ENCODE peak calls at places on chromosomes 7 and 10, in five cellular contexts. One of them, this sample, is unnamed.
A peak's percentile ranks its signal among the peaks of the same experiment; 100 is the strongest.

GRCh38 chr10:24642921-24643678 is 80.6 kb downstream of the ARHGAP21 start:
- DNase-seq in GM23338: peak; percentile 63
- DNase-seq in endothelial cell of umbilical vein: peak; percentile 78
- DNase-seq in K562: peak; percentile 21
- DNase-seq in PC-9: peak; percentile 80
- DNase-seq in this sample: peak; percentile 69

GRCh38 chr7:156751319-156751718 is 110.7 kb downstream of the RNF32 start:
- DNase-seq in endothelial cell of umbilical vein: peak; percentile 6
- DNase-seq in PC-9: no peak
- DNase-seq in GM23338: no peak
- DNase-seq in K562: no peak
- DNase-seq in this sample: no peak

GRCh38 chr10:43808136-43808535 is 159.5 kb upstream of the ZNF32 start:
- DNase-seq in GM23338: no peak
- DNase-seq in PC-9: no peak
- DNase-seq in K562: no peak
- DNase-seq in endothelial cell of umbilical vein: peak; percentile 17
- DNase-seq in this sample: no peak

GRCh38 chr7:118855290-118855689 is 630.8 kb downstream of the ANKRD7 start:
- DNase-seq in K562: no peak
- DNase-seq in endothelial cell of umbilical vein: no peak
- DNase-seq in GM23338: no peak
- DNase-seq in PC-9: no peak
- DNase-seq in this sample: no peak

GRCh38 chr7:31633894-31634494 is 53.0 kb upstream of the PPP1R17 start:
- DNase-seq in K562: peak; percentile 29
- DNase-seq in PC-9: peak; percentile 53
- DNase-seq in GM23338: peak; percentile 86
- DNase-seq in endothelial cell of umbilical vein: peak; percentile 44
- DNase-seq in this sample: peak; percentile 65

GRCh38 chr7:158957921-158958471 is 101.6 kb downstream of the DYNC2I1 start:
- DNase-seq in endothelial cell of umbilical vein: no peak
- DNase-seq in GM23338: peak; percentile 63
- DNase-seq in K562: peak; percentile 82
- DNase-seq in PC-9: peak; percentile 54
- DNase-seq in this sample: peak; percentile 79

GRCh38 chr10:133335238-133336122 is 1.2 kb downstream of the CALY start:
- DNase-seq in PC-9: no peak
- DNase-seq in K562: peak; percentile 64
- DNase-seq in GM23338: peak; percentile 81
- DNase-seq in endothelial cell of umbilical vein: no peak
- DNase-seq in this sample: no peak

GRCh38 chr10:95423327-95424005 is 132.7 kb upstream of the PDLIM1 start:
- DNase-seq in K562: no peak
- DNase-seq in endothelial cell of umbilical vein: no peak
- DNase-seq in GM23338: no peak
- DNase-seq in PC-9: no peak
- DNase-seq in this sample: no peak

GRCh38 chr7:134126937-134127848 is at the start of gene LRGUK:
- DNase-seq in PC-9: peak; percentile 65
- DNase-seq in GM23338: peak; percentile 93
- DNase-seq in K562: peak; percentile 98
- DNase-seq in endothelial cell of umbilical vein: peak; percentile 73
- DNase-seq in this sample: peak; percentile 79

GRCh38 chr7:1245596-1245995 is 12.9 kb downstream of the UNCX start:
- DNase-seq in K562: no peak
- DNase-seq in endothelial cell of umbilical vein: no peak
- DNase-seq in PC-9: no peak
- DNase-seq in GM23338: no peak
- DNase-seq in this sample: no peak
- H4K20me1 ChIP-seq in K562: peaks cover 12% of the 10 kb centered on the region
- H4K20me1 ChIP-seq in endothelial cell of umbilical vein: peaks cover 3% of the 10 kb centered on the region
- H4K20me1 ChIP-seq in PC-9: peaks cover 26% of the 10 kb centered on the region
- H4K20me1 ChIP-seq in GM23338: peaks cover 18% of the 10 kb centered on the region
- H4K20me1 ChIP-seq in this sample: no peaks in the 10 kb centered on the region

GRCh38 chr7:15684036-15684815 is 2.3 kb downstream of the MEOX2 start:
- DNase-seq in endothelial cell of umbilical vein: peak; percentile 48
- DNase-seq in K562: no peak
- DNase-seq in GM23338: no peak
- DNase-seq in PC-9: no peak
- DNase-seq in this sample: no peak
- H3K79me2 ChIP-seq in endothelial cell of umbilical vein: peaks cover 66% of the 10 kb centered on the region
- H3K79me2 ChIP-seq in K562: no peaks in the 10 kb centered on the region
- H3K79me2 ChIP-seq in GM23338: no peaks in the 10 kb centered on the region
- H3K79me2 ChIP-seq in PC-9: no peaks in the 10 kb centered on the region
- H3K79me2 ChIP-seq in this sample: no peaks in the 10 kb centered on the region

DNA sequence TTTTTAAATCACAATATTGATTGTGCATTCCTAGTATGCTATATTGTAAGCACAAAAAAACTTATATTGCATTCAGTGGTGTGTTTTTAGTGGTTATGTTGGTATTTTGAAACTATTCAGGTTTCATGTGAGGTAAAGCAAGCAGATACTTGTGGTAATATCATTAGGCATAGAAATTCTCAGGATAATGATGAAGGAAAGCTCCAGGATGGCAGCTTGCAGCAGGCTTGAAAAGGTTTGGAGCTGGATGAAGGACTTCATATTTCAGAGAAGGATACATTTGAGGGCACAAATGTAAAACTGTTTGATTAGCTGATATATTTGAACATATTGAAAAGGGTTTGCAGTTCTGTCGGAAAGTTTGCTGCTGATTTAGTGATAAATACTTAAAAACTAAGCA is 17.5 kb downstream of the TRIM24 start:
- DNase-seq in GM23338: no peak
- DNase-seq in endothelial cell of umbilical vein: no peak
- DNase-seq in PC-9: no peak
- DNase-seq in K562: no peak
- DNase-seq in this sample: no peak
- H4K20me1 ChIP-seq in GM23338: peaks cover 84% of the 10 kb centered on the region
- H4K20me1 ChIP-seq in endothelial cell of umbilical vein: peaks cover 9% of the 10 kb centered on the region
- H4K20me1 ChIP-seq in PC-9: no peaks in the 10 kb centered on the region
- H4K20me1 ChIP-seq in K562: no peaks in the 10 kb centered on the region
- H4K20me1 ChIP-seq in this sample: peaks cover 6% of the 10 kb centered on the region

DNA sequence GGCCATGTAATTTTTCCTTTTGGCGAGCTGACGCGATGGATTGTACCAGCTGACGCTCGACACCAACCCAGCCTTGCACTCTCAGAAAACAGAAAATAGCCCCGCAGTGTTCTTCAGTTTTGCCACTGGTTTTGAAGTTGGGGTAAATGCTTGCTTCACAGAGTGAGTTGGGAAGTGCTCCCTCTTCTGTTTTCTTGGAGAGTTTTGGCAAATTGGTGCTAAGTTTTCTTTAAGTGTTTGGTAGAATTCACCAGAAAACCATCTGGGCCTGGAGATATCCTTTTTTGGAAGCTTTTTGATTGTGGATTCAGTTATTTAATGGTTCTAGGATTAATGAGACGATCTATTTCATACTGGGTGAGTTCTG is 252.8 kb downstream of the ELFN1 start:
- DNase-seq in endothelial cell of umbilical vein: no peak
- DNase-seq in K562: no peak
- DNase-seq in GM23338: no peak
- DNase-seq in PC-9: no peak
- DNase-seq in this sample: no peak
- H3K79me2 ChIP-seq in endothelial cell of umbilical vein: no peaks in the 10 kb centered on the region
- H3K79me2 ChIP-seq in K562: no peaks in the 10 kb centered on the region
- H3K79me2 ChIP-seq in GM23338: no peaks in the 10 kb centered on the region
- H3K79me2 ChIP-seq in PC-9: no peaks in the 10 kb centered on the region
- H3K79me2 ChIP-seq in this sample: no peaks in the 10 kb centered on the region

GRCh38 chr7:43535810-43536585 is 46.9 kb upstream of the STK17A start:
- DNase-seq in GM23338: no peak
- DNase-seq in K562: no peak
- DNase-seq in PC-9: no peak
- DNase-seq in endothelial cell of umbilical vein: no peak
- DNase-seq in this sample: no peak
- H4K20me1 ChIP-seq in GM23338: no peaks in the 10 kb centered on the region
- H4K20me1 ChIP-seq in K562: no peaks in the 10 kb centered on the region
- H4K20me1 ChIP-seq in PC-9: no peaks in the 10 kb centered on the region
- H4K20me1 ChIP-seq in endothelial cell of umbilical vein: no peaks in the 10 kb centered on the region
- H4K20me1 ChIP-seq in this sample: no peaks in the 10 kb centered on the region

DNA sequence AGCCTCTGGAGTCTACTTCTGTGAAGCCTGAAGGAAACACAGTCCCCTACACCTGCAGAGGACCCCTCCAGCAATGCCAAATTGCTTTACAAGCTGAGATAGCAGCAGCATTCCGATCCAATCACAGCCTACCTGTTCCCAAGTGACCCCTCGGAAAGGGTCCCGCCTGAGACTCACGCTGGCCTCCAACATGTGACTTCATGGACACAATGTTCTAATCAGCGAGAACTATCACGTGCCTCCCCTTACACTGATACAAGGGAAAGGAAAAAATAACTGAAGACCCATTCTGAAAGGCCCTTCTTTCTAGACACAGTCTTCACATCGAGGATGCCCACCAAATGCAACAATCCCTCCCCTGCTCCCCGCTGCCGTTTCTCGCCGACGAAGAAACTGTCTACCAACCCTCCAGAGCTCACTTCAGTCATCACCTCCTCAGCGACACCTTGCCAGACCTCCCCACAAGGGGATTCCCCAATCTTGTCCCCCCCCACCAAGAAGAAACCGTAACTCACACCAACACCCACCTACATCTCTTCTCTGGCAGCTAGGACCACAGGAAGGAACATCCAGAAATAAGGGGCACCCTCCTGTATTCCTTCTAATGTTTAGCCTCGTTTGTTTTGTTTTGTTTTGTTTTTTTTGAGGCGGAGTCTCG is 1.8 kb downstream of the SNX8 start:
- DNase-seq in K562: no peak
- DNase-seq in GM23338: no peak
- DNase-seq in endothelial cell of umbilical vein: no peak
- DNase-seq in PC-9: no peak
- DNase-seq in this sample: peak; percentile 31
- H3K79me2 ChIP-seq in K562: peaks cover 50% of the 10 kb centered on the region
- H3K79me2 ChIP-seq in GM23338: peaks cover 57% of the 10 kb centered on the region
- H3K79me2 ChIP-seq in endothelial cell of umbilical vein: peaks cover 9% of the 10 kb centered on the region
- H3K79me2 ChIP-seq in PC-9: peaks cover 35% of the 10 kb centered on the region
- H3K79me2 ChIP-seq in this sample: peaks cover 4% of the 10 kb centered on the region

GRCh38 chr7:105007298-105007697 is 6.7 kb upstream of the KMT2E start:
- DNase-seq in PC-9: no peak
- DNase-seq in GM23338: no peak
- DNase-seq in endothelial cell of umbilical vein: no peak
- DNase-seq in K562: no peak
- DNase-seq in this sample: no peak
- H4K20me1 ChIP-seq in PC-9: peaks cover 98% of the 10 kb centered on the region
- H4K20me1 ChIP-seq in GM23338: peaks cover 81% of the 10 kb centered on the region
- H4K20me1 ChIP-seq in endothelial cell of umbilical vein: peaks cover 3% of the 10 kb centered on the region
- H4K20me1 ChIP-seq in K562: peaks cover 70% of the 10 kb centered on the region
- H4K20me1 ChIP-seq in this sample: peaks cover 90% of the 10 kb centered on the region

DNA sequence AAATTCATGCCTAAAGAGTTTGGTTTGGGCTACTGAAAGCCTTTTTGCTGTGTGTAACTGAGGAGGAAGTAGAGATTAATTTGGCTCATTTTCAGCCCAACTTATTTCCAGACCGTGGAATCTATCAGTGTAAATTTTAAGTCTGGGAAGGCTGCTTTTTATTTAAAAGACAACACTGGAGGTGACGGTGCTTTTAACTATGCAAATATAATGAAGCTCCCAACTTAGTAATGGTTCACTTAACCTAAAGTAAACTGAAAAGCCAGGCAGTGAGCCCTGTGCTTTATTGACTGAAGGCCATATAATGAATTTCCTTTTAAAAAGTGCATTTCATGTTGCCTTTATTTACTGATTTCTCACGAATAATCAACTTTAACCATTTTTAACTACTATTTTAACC is 127.2 kb downstream of the NPY start:
- DNase-seq in K562: no peak
- DNase-seq in GM23338: no peak
- DNase-seq in PC-9: no peak
- DNase-seq in endothelial cell of umbilical vein: no peak
- DNase-seq in this sample: no peak
- H3K79me2 ChIP-seq in K562: no peaks in the 10 kb centered on the region
- H3K79me2 ChIP-seq in GM23338: no peaks in the 10 kb centered on the region
- H3K79me2 ChIP-seq in PC-9: no peaks in the 10 kb centered on the region
- H3K79me2 ChIP-seq in endothelial cell of umbilical vein: no peaks in the 10 kb centered on the region
- H3K79me2 ChIP-seq in this sample: no peaks in the 10 kb centered on the region

GRCh38 chr10:7389346-7389745 is 21.5 kb downstream of the SFMBT2 start:
- DNase-seq in endothelial cell of umbilical vein: no peak
- DNase-seq in K562: no peak
- DNase-seq in PC-9: no peak
- DNase-seq in GM23338: no peak
- DNase-seq in this sample: no peak

GRCh38 chr10:7383442-7383841 is 27.4 kb downstream of the SFMBT2 start:
- DNase-seq in K562: no peak
- DNase-seq in PC-9: no peak
- DNase-seq in endothelial cell of umbilical vein: no peak
- DNase-seq in GM23338: no peak
- DNase-seq in this sample: no peak

GRCh38 chr10:7388602-7389001 is 22.2 kb downstream of the SFMBT2 start:
- DNase-seq in PC-9: no peak
- DNase-seq in endothelial cell of umbilical vein: no peak
- DNase-seq in GM23338: no peak
- DNase-seq in K562: no peak
- DNase-seq in this sample: no peak

GRCh38 chr10:7380704-7381241 is 30.1 kb downstream of the SFMBT2 start:
- DNase-seq in endothelial cell of umbilical vein: no peak
- DNase-seq in K562: no peak
- DNase-seq in PC-9: no peak
- DNase-seq in GM23338: no peak
- DNase-seq in this sample: no peak

GRCh38 chr10:7385114-7385513 is 25.7 kb downstream of the SFMBT2 start:
- DNase-seq in K562: no peak
- DNase-seq in endothelial cell of umbilical vein: no peak
- DNase-seq in PC-9: no peak
- DNase-seq in GM23338: no peak
- DNase-seq in this sample: no peak
- H4K20me1 ChIP-seq in K562: peaks cover 58% of the 10 kb centered on the region
- H4K20me1 ChIP-seq in endothelial cell of umbilical vein: no peaks in the 10 kb centered on the region
- H4K20me1 ChIP-seq in PC-9: no peaks in the 10 kb centered on the region
- H4K20me1 ChIP-seq in GM23338: peaks cover 3% of the 10 kb centered on the region
- H4K20me1 ChIP-seq in this sample: peaks cover 62% of the 10 kb centered on the region